ENCODE peak calls at places on chromosomes 2 and 18, in six cellular contexts. E is GM12891, A is GM12878, Y is K562, W is HepG2, K is H1. S is an unnamed sample.

GRCh38 chr2:218093879-218094278 is 24.8 kb downstream of the RUFY4 start:
- DNase-seq in E (no peak), A (no peak), Y (no peak), W (no peak), K (no peak), S (no peak)

GRCh38 chr2:85661139-85661858 is 6.7 kb downstream of the SFTPB start:
- DNase-seq in E (no peak), A (no peak), Y (no peak), W (no peak), K (no peak), S (no peak)

GRCh38 chr2:9112079-9112721 is 94.4 kb upstream of the ASAP2 start:
- DNase-seq in E (no peak), A (no peak), Y (peak), W (no peak), K (no peak), S (no peak)

GRCh38 chr2:28976584-28976983 is 4.5 kb upstream of the TOGARAM2 start:
- DNase-seq in E (no peak), A (no peak), Y (no peak), W (peak), K (no peak), S (no peak)

GRCh38 chr2:8743261-8743660 is 61.4 kb downstream of the ID2 start:
- DNase-seq in E (no peak), A (no peak), Y (no peak), W (no peak), K (no peak), S (no peak)

GRCh38 chr2:97792416-97792815 is 79.0 kb downstream of the ZAP70 start:
- DNase-seq in E (no peak), A (no peak), Y (no peak), W (no peak), K (no peak), S (no peak)

GRCh38 chr2:96374211-96374951 is 38.8 kb downstream of the NCAPH start:
- DNase-seq in E (no peak), A (no peak), Y (no peak), W (no peak), K (no peak), S (no peak)

GRCh38 chr18:76844742-76845477 is 22.6 kb downstream of the ZNF236 start:
- DNase-seq in E (no peak), A (no peak), Y (no peak), W (peak), K (no peak), S (no peak)

GRCh38 chr2:42105330-42106256 is 57.8 kb downstream of the PKDCC start:
- DNase-seq in E (no peak), A (peak), Y (no peak), W (peak), K (no peak), S (no peak)

GRCh38 chr18:23380817-23381216 is 72.3 kb upstream of the RIOK3 start:
- DNase-seq in E (no peak), A (no peak), Y (peak), W (no peak), K (no peak), S (no peak)

GRCh38 chr2:241542278-241542605 is 16.3 kb upstream of the BOK start:
- DNase-seq in E (no peak), A (no peak), Y (no peak), W (no peak), K (no peak), S (no peak)

GRCh38 chr2:133040175-133040574 is 370.2 kb upstream of the LYPD1 start:
- DNase-seq in E (no peak), A (no peak), Y (no peak), W (no peak), K (no peak), S (no peak)

GRCh38 chr2:109516445-109517117 is 97.2 kb downstream of the SEPTIN10 start:
- DNase-seq in E (no peak), A (no peak), Y (peak), W (peak), K (peak), S (no peak)

GRCh38 chr18:35580748-35581534 is 599 bp upstream of the GALNT1 start:
- DNase-seq in E (peak), A (no peak), Y (peak), W (peak), K (peak), S (peak)

GRCh38 chr2:168521342-168521741 is 65.3 kb downstream of the CERS6 start:
- DNase-seq in E (no peak), A (no peak), Y (no peak), W (no peak), K (no peak), S (no peak)

GRCh38 chr2:171436307-171436706 is 2.3 kb downstream of the DCAF17 start:
- DNase-seq in E (no peak), A (no peak), Y (no peak), W (no peak), K (no peak), S (no peak)

GRCh38 chr2:215736653-215737290 is 276.6 kb downstream of the MREG start:
- DNase-seq in E (no peak), A (no peak), Y (peak), W (peak), K (no peak), S (no peak)

GRCh38 chr2:160223560-160223959 is 23.5 kb upstream of the ITGB6 start:
- DNase-seq in E (no peak), A (no peak), Y (no peak), W (no peak), K (no peak), S (no peak)

GRCh38 chr2:22801071-22801470 is 583.9 kb upstream of the KLHL29 start:
- DNase-seq in E (no peak), A (no peak), Y (no peak), W (no peak), K (no peak), S (no peak)

GRCh38 chr2:140882671-140883620 is 1247.9 kb downstream of the LRP1B start:
- DNase-seq in E (no peak), A (no peak), Y (no peak), W (no peak), K (no peak), S (no peak)

GRCh38 chr2:25951071-25951547 is 31.2 kb downstream of the KIF3C start:
- DNase-seq in E (peak), A (peak), Y (peak), W (peak), K (peak), S (peak)
- TF ChIP-seq TAF1 in E (no peak), A (no peak), Y (no peak), W (no peak), K (no peak), S (no peak)

GRCh38 chr2:195658541-195658890 is 1.5 kb downstream of the SLC39A10 start:
- DNase-seq in E (no peak), A (no peak), Y (no peak), W (peak), K (no peak), S (no peak)
- TF ChIP-seq POLR2AphosphoS5 in E (no peak), A (no peak), Y (no peak), W (no peak), K (no peak), S (no peak)

GRCh38 chr2:50014168-50014567 is 859.9 kb upstream of the FSHR start:
- DNase-seq in E (no peak), A (no peak), Y (no peak), W (no peak), K (no peak), S (no peak)

DNA sequence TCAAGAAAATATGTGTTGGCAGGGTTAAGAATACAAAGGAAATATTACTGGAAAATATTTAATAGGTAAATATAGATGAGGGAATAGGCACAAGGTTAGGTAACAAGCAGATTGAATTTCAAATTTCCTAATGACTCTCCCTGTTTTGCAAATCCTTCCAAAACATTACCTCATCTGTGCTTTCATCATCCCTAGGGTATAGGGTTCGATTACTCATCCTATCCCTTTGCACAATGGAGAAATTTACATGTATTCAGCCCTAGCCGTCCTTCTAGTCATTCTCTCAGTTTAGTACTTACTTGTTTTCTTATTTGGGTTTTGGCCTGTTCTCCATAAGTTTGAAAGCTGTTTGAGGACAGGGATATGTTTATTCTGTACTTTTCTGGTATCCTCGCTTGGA is 864.6 kb upstream of the FSHR start:
- DNase-seq in E (no peak), A (no peak), Y (no peak), W (no peak), K (no peak), S (no peak)
- TF ChIP-seq POLR2A in E (no peak), A (no peak), Y (no peak), W (no peak), K (no peak), S (no peak)

GRCh38 chr2:73893764-73894474 is 1.1 kb downstream of the ACTG2 start:
- DNase-seq in E (no peak), A (no peak), Y (no peak), W (no peak), K (no peak), S (no peak)

GRCh38 chr2:73894877-73895276 is 2.1 kb downstream of the ACTG2 start:
- DNase-seq in E (no peak), A (no peak), Y (no peak), W (no peak), K (no peak), S (no peak)

GRCh38 chr2:73891276-73891901 is 1.4 kb upstream of the ACTG2 start:
- DNase-seq in E (no peak), A (no peak), Y (no peak), W (no peak), K (no peak), S (no peak)

GRCh38 chr2:73894475-73894850 is 1.7 kb downstream of the ACTG2 start:
- DNase-seq in E (no peak), A (no peak), Y (no peak), W (no peak), K (no peak), S (no peak)

DNA sequence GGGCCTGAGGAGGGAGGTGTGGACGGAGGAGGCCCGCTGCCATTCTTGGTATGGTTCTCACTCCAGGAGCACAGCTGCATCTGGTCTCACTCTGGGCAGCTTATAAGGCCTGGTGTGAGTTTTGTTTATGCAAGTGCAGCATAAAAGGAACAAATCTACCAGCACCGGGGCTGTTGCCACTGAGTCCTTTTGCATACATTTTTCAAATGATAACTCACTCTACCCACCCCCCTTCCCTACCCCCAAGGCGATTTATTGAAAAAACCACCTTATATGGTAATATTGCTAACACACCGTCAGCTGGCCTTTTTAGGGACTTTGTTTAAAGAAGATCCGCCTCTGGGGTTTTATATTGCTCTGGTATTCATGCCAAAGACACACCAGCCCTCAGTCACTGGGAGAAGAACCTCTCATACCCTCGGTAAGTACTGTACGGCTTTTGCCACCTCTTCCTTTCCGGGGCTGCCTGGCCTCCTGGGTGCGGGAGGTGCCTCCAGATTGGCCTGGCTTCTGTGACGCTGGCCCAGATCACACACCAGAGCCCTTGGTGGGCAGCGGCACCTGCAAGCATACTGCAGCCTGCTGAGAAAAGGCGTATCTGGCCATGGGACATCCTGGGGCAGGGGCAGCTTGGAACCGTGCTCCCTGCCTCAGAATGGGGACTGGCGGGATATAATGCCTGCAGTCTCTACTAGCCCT is at the start of gene ACTG2:
- DNase-seq in E (no peak), A (no peak), Y (no peak), W (no peak), K (no peak), S (no peak)
- TF ChIP-seq TAF1 in E (no peak), A (no peak), Y (no peak), W (no peak), K (no peak), S (no peak)

GRCh38 chr18:67476585-67476984 is 39.9 kb downstream of the DSEL start:
- DNase-seq in E (no peak), A (no peak), Y (no peak), W (no peak), K (no peak), S (no peak)
- TF ChIP-seq POLR2AphosphoS5 in E (no peak), A (no peak), Y (no peak), W (no peak), K (no peak), S (no peak)

DNA sequence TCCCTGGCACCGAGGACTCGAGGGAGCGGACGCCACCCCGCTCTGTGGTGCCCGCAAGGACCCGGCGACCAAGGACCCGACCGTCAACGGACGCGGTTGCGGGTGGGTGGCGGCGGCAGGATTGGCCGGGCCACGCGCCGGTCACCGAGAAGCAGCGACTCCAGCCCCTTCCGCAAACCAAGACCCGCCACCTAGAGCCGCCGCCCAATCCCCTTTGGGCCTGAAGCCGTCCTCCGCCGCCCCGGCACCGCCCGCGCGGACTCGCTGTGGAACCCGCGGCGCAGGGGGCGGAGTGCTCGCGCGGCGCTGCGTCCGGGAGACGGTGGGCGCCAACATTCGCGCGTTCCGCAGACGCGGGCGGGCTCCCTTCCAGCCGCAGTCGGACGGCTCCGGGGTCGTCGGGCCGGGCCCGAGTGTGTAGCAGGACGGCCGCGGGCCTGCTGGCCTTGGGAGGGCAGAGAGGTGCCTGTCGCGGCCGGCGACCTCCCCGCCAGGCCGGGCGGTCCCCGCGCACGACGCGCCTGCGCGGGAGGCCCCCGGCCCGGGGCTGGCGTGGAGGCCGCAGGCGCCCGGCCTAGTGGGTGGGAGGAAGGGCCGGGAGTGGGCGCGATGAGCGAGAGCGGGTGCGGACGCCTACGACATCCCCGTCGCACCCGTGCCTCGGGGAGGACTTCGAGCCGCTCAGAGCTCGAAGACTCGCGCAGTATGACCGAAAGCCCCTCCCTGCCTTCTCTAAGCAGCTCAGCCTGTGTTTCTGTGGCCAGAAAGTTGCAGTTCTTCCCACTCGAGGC is at the start of the genes FAM228B and PFN4:
- DNase-seq in E (peak), A (peak), Y (peak), W (peak), K (peak), S (peak)
- TF ChIP-seq POLR2A in E (peak), A (peak), Y (peak), W (peak), K (peak), S (peak)

DNA sequence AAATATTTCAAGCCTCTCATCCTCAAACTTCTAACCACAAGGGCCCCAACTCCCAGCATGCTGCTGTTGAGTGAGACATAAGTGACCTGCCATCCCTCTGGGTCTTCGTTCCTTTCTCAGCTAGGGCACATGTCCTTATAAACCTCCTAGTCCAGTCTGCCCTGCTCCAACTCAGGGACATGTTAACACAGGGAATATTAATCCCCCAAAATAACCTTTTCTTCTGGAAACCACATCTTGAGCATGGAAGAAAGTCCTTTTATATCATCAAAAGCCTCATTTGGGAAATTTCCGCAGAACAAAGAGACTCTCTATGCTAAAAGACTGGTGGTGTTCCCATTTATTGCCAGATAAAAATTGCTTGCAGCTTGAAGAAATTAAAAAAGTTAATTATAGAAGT is 14.4 kb downstream of the TNP1 start:
- DNase-seq in E (no peak), A (no peak), Y (no peak), W (no peak), K (no peak), S (no peak)
- TF ChIP-seq TAF1 in E (no peak), A (no peak), Y (no peak), W (no peak), K (no peak), S (no peak)

S was measured in GM12892.